ENCODE peak calls at places on chromosomes 4 and X, in seven cellular contexts. O is fibroblast of lung, W is mammary epithelial cell, V is IMR-90, E is H9, A is hepatocyte, Y is SK-N-SH. S is an unnamed sample. For H4K20me1 and H3K4me1, the result is how much of the 10 kb centered on the place peaks cover.

GRCh38 chr4:118797558-118798142 is 38.3 kb downstream of the SEC24D start:
- DNase-seq in W (no peak), E (no peak), V (peak), A (no peak), O (peak), Y (no peak), S (peak)

GRCh38 chr4:180057891-180058643 is 2185.1 kb upstream of the TENM3 start:
- DNase-seq in V (no peak), A (peak), O (peak), E (peak), W (peak), Y (peak), S (peak)

GRCh38 chr4:30671926-30672325 is 48.2 kb upstream of the PCDH7 start:
- DNase-seq in A (no peak), O (no peak), V (no peak), Y (no peak), E (no peak), W (no peak), S (no peak)

GRCh38 chr4:179399054-179399782 is 1957.0 kb upstream of the AGA start:
- DNase-seq in O (no peak), W (no peak), E (no peak), A (no peak), Y (no peak), V (no peak), S (no peak)

GRCh38 chr4:7462509-7462971 is 27.8 kb upstream of the PSAPL1 start:
- DNase-seq in A (peak), W (peak), Y (peak), O (no peak), E (peak), V (peak), S (peak)

GRCh38 chr4:155604718-155605601 is 61.7 kb upstream of the GUCY1A1 start:
- DNase-seq in W (peak), A (no peak), O (peak), E (no peak), Y (no peak), V (peak), S (peak)

GRCh38 chrX:72045552-72046277 is 86.0 kb downstream of the RTL5 start:
- DNase-seq in W (peak), A (no peak), E (peak), V (no peak), O (no peak), Y (peak), S (no peak)

GRCh38 chrX:21806691-21807090 is 32.7 kb upstream of the MBTPS2 start:
- DNase-seq in W (peak), E (no peak), A (no peak), V (peak), O (no peak), Y (no peak), S (peak)

GRCh38 chrX:140501940-140502468 is 2.9 kb downstream of the SOX3 start:
- DNase-seq in O (no peak), A (no peak), Y (no peak), E (peak), V (no peak), W (no peak), S (no peak)

GRCh38 chr4:48331577-48332340 is 9.6 kb upstream of the SLAIN2 start:
- DNase-seq in A (peak), E (no peak), Y (no peak), O (peak), W (peak), V (peak), S (peak)

GRCh38 chrX:72115380-72115779 is 16.3 kb downstream of the RTL5 start:
- DNase-seq in W (no peak), V (no peak), E (no peak), Y (peak), O (no peak), A (no peak), S (no peak)

GRCh38 chrX:120244395-120244734 is 6.2 kb upstream of the ZBTB33 start:
- DNase-seq in Y (no peak), V (no peak), O (peak), A (no peak), W (no peak), E (no peak), S (no peak)

GRCh38 chr4:25112349-25113008 is 47.8 kb downstream of the SEPSECS start:
- DNase-seq in V (no peak), Y (no peak), W (no peak), A (no peak), O (peak), E (no peak), S (no peak)

GRCh38 chrX:149461746-149462145 is 43.4 kb downstream of the IDS start:
- DNase-seq in A (no peak), V (no peak), W (no peak), O (no peak), Y (no peak), E (no peak), S (no peak)

GRCh38 chr4:10944321-10944720 is 259.8 kb upstream of the CLNK start:
- DNase-seq in A (peak), O (no peak), V (no peak), W (no peak), Y (no peak), E (no peak), S (no peak)

GRCh38 chr4:26273308-26273980 is 47.4 kb upstream of the RBPJ start:
- DNase-seq in A (peak), Y (no peak), W (no peak), O (no peak), V (no peak), E (peak), S (no peak)

GRCh38 chr4:186144596-186145569 is 40.4 kb downstream of the FAM149A start:
- DNase-seq in E (peak), Y (peak), V (peak), W (peak), O (peak), A (peak), S (peak)

GRCh38 chr4:37928896-37929537 is 31.2 kb upstream of the PTTG2 start:
- DNase-seq in A (no peak), V (no peak), Y (no peak), O (no peak), E (no peak), W (no peak), S (peak)

GRCh38 chr4:174406416-174406815 is 115.9 kb downstream of the HPGD start:
- DNase-seq in E (no peak), W (no peak), O (no peak), Y (no peak), A (no peak), V (no peak), S (no peak)

GRCh38 chrX:10064736-10065135 is 92.0 kb upstream of the CLCN4 start:
- DNase-seq in A (no peak), V (no peak), W (no peak), O (no peak), E (no peak), Y (no peak), S (no peak)

GRCh38 chr4:47741200-47741599 is 96.7 kb downstream of the CORIN start:
- DNase-seq in W (peak), O (peak), A (no peak), E (no peak), Y (no peak), V (peak), S (peak)

GRCh38 chr4:82776925-82777542 is 21.6 kb downstream of the SCD5 start:
- DNase-seq in Y (no peak), O (peak), W (no peak), E (peak), V (peak), A (no peak), S (peak)

GRCh38 chrX:144379156-144379555 is 495.3 kb downstream of the UBE2NL start:
- DNase-seq in A (no peak), W (no peak), E (no peak), Y (no peak), O (no peak), V (no peak), S (no peak)

GRCh38 chr4:159151701-159152100 is 48.8 kb downstream of the RAPGEF2 start:
- DNase-seq in Y (no peak), O (no peak), W (no peak), V (no peak), A (no peak), E (no peak), S (no peak)

GRCh38 chr4:159155119-159155518 is 52.2 kb downstream of the RAPGEF2 start:
- DNase-seq in V (no peak), Y (no peak), E (no peak), O (no peak), W (no peak), A (no peak), S (no peak)

GRCh38 chr4:159153669-159154068 is 50.8 kb downstream of the RAPGEF2 start:
- DNase-seq in O (no peak), A (no peak), W (no peak), E (no peak), V (no peak), Y (no peak), S (no peak)

GRCh38 chr4:159150380-159150779 is 47.5 kb downstream of the RAPGEF2 start:
- DNase-seq in O (no peak), V (no peak), A (no peak), Y (no peak), E (no peak), W (no peak), S (no peak)

DNA sequence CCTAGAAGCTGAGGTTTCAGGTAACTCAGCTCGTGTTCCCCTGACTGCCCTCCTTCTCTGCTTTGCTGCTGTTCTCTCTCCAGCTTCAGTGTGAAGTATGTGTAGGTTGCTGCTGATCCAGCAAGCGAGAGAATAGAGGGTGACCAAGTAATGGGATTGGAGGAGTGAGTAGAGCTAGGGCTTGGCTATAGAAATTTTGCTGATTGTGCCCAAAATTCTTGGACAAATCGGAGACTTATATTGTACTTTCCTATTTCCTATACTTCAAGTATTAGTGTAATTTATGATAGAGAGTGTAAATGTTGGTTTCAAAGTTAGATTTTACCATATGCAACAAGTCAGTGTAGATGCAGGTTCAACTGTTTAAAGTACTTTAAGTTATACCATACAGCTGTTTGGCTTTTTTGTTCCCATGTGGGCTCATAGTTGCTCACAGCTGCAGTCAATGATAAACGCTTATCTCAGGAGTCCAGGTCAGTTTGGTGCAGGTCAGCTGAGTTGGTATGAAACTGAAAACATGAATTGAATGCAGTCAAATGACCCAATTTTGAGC is 48.0 kb downstream of the RAPGEF2 start:
- DNase-seq in E (no peak), Y (no peak), O (no peak), W (no peak), V (no peak), A (no peak), S (no peak)
- H4K20me1 ChIP-seq in E (under half), Y (half or more), O (under half), W (under half), V (under half), A (half or more), S (under half)

GRCh38 chr4:930827-931193 is 1.3 kb downstream of the GAK start:
- DNase-seq in O (no peak), W (no peak), Y (peak), E (no peak), A (no peak), V (no peak), S (no peak)

GRCh38 chr4:931194-931959 is 739 bp downstream of the GAK start:
- DNase-seq in W (peak), Y (peak), A (peak), V (peak), E (no peak), O (peak), S (peak)

GRCh38 chr4:931960-932712 is at the start of the genes GAK and TMEM175:
- DNase-seq in V (peak), Y (peak), E (peak), A (peak), O (peak), W (peak), S (peak)

GRCh38 chr4:929970-930625 is 2.0 kb downstream of the GAK start:
- DNase-seq in W (no peak), A (no peak), V (peak), E (no peak), Y (peak), O (peak), S (peak)

GRCh38 chr4:932713-933070 is 432 bp downstream of the TMEM175 start:
- DNase-seq in O (no peak), E (peak), W (no peak), V (peak), Y (peak), A (no peak), S (no peak)
- H3K27ac ChIP-seq in O (peak), E (no peak), W (peak), V (peak), Y (peak), A (peak), S (peak)

GRCh38 chr4:139488442-139488841 is 34.5 kb downstream of the RAB33B start:
- DNase-seq in E (no peak), Y (no peak), O (no peak), V (no peak), W (no peak), A (no peak), S (no peak)

GRCh38 chr4:139489638-139490037 is 35.7 kb downstream of the RAB33B start:
- DNase-seq in E (no peak), O (no peak), A (no peak), V (no peak), Y (no peak), W (no peak), S (no peak)

GRCh38 chr4:139493176-139493575 is 39.3 kb downstream of the RAB33B start:
- DNase-seq in E (no peak), Y (no peak), O (no peak), W (no peak), V (no peak), A (no peak), S (no peak)

DNA sequence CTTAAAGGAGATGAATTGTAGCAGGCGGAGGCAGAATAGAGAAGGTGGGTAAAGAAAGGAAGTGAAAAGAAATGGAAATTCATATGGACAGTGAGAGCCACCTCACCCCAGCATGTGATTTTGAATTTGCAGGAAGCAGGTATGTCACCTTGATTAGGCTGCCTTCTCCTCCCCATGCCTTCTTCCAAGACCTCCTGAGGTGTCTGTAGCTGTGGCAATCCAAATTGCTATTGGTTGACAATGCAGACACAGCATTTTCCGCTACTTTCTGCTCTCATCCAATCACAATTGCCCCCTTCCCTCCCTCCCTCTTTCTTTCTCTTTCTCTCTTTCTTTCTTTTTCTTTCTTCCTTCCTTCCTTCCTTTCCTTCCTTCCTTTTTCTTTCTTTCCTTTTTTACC is 38.5 kb downstream of the RAB33B start:
- DNase-seq in O (no peak), A (no peak), V (no peak), E (peak), Y (no peak), W (no peak), S (no peak)
- H3K4me1 ChIP-seq in O (under half), A (under half), V (under half), E (under half), Y (under half), W (under half), S (under half)

DNA sequence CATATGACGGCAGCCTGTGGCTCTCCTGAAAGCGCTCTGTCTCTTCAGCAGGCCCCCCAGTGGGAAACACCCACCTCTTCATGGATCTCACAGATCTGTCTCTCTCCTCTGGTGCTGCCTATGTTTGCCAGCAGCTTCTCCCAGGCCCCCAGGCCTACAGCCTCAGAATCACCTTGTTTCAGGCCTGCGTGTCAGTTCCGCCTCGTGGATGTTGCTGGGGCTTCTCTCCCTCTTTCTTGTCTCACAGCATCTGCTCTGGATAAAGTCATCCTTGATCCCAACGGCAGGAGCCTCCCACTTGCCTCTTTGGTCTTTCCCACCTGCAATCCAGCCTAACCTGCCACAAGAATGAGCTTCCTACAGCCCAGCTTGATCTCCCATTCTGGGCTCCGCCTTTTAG is 34.6 kb downstream of the RHOH start:
- DNase-seq in V (no peak), O (no peak), E (no peak), W (no peak), Y (no peak), A (no peak), S (no peak)
- H4K20me1 ChIP-seq in V (under half), O (under half), E (under half), W (under half), Y (under half), A (under half), S (under half)

GRCh38 chr4:1000686-1001260 is 7.6 kb upstream of the SLC26A1 start:
- DNase-seq in O (no peak), E (no peak), V (no peak), W (no peak), Y (no peak), A (no peak), S (no peak)
- H3K27ac ChIP-seq in O (no peak), E (no peak), V (no peak), W (no peak), Y (no peak), A (no peak), S (no peak)

GRCh38 chr4:183398298-183399129 is 45.9 kb upstream of the CDKN2AIP start:
- DNase-seq in V (peak), O (peak), Y (peak), W (peak), A (peak), E (peak), S (peak)

GRCh38 chr4:183396187-183396738 is 48.2 kb upstream of the CDKN2AIP start:
- DNase-seq in V (peak), A (no peak), Y (no peak), W (peak), E (no peak), O (no peak), S (peak)

GRCh38 chr4:183399616-183400015 is 44.8 kb upstream of the CDKN2AIP start:
- DNase-seq in V (no peak), E (no peak), W (no peak), O (no peak), Y (no peak), A (no peak), S (peak)

GRCh38 chr4:183399166-183399565 is 45.3 kb upstream of the CDKN2AIP start:
- DNase-seq in W (no peak), Y (peak), O (no peak), A (no peak), V (no peak), E (no peak), S (no peak)

DNA sequence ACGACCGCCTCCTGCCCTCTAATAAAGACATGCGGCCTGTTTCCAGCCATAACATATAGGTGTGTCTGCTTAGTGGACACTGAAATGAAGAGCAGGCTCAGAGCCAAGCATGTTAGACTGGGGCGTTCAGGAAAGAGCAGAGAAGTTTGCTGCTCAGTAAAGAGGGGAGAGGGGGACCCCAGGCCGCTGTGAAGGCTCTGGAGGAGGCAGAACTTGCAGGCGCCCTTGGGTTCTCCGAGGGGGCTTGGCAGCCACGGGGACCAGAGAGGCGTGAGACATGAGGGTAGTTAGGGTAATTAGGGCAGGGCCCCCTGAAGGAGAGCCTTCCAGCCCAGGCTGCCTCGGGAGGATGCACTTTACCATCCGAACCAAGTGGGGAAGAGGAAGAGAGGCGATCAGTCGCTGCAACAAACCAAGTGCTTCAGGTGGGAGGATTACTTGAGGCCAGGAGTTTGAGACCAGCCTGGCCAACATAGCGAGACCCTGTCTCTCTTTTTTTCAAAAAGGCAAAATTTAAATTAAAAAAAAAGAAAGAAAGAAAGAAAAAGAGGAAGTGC is 46.6 kb upstream of the CDKN2AIP start:
- DNase-seq in V (no peak), W (no peak), O (no peak), A (no peak), Y (no peak), E (no peak), S (no peak)
- H3K4me1 ChIP-seq in V (under half), W (under half), O (under half), A (under half), Y (under half), E (under half), S (under half)

DNA sequence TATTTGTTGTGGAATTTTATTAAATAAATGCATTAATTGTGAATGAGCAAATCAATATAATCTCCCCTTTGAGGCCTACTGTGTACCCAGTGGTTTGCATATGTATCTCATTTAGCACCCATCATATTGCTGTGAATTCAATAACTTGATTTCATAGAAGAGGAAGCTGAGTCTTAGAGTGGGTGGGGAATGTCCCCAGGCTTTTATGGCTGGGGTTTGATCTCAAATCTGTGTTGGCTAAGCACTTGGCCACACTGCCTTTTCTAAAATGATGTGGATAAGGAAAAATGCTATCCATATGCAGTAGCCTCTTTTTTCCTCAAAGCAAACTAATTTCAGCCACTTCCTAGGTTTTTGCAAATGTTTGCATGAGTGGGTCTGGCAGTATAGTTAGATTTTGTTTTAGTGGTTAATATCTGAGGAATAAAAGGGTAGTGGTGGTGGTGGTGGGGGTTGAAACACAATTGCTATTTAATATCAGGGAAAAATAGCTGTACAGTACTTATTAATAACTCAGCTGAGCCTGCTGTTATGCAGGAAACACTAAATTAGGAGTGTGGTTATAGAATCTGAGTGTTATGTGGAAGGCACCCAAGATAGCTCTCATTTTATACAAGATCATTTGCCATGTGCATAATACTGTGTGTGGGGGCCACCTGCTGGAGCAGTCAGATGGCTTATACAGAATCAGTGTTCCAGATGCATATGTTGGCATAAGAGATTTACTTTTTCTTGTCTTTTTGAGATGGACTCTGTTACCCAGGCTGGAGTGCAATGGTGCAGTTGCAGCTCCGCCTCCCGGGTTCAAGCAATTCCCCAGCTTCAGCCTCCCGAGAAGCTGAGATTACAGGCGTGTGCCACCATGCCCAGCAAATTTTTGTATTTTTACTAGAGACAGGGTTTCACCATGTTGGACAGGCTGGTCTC is 108.0 kb downstream of the TMEM131L start:
- DNase-seq in A (peak), O (peak), E (no peak), V (peak), W (peak), Y (peak), S (peak)
- H4K20me1 ChIP-seq in A (under half), O (under half), E (under half), V (under half), W (under half), Y (under half), S (under half)